ENCODE peak calls at places on chromosome 2, in ten cellular contexts. W is stimulated activated CD8-positive, alpha-beta memory T cell treated with anti-CD3 and anti-CD28 coated beads, Interleukin-15, amount 100 ng/mL, for 4 hours; G is nephron progenitor cell; R is lung; V is HTR-8/SVneo; X is dorsolateral prefrontal cortex; N is brain microvascular endothelial cell; E is sciatic nerve; D is skeletal muscle cell; Y is progenitor cell of endocrine pancreas. B is an unnamed sample.

GRCh38 chr2:31347788-31348187 is 66.8 kb downstream of the XDH start:
- DNase-seq in V (peak), R (no peak), N (peak), X (no peak), G (no peak), D (peak), W (no peak), Y (no peak), E (no peak), B (no peak)

GRCh38 chr2:56464066-56464465 is 280.3 kb downstream of the CCDC85A start:
- DNase-seq in X (no peak), V (no peak), N (no peak), D (no peak), G (no peak), W (no peak), Y (no peak), R (no peak), E (no peak), B (no peak)

GRCh38 chr2:218387369-218388194 is 5.5 kb downstream of the SLC11A1 start:
- DNase-seq in V (no peak), D (no peak), G (peak), E (peak), W (no peak), N (peak), R (peak), Y (no peak), X (no peak), B (peak)

GRCh38 chr2:236049981-236050380 is 118.2 kb downstream of the GBX2 start:
- DNase-seq in Y (no peak), X (no peak), R (no peak), D (no peak), V (no peak), N (no peak), W (no peak), E (no peak), G (no peak), B (no peak)

GRCh38 chr2:21467910-21468309 is 344.1 kb downstream of the TDRD15 start:
- DNase-seq in N (no peak), X (no peak), G (no peak), R (no peak), V (no peak), D (no peak), W (no peak), Y (no peak), E (no peak), B (no peak)

GRCh38 chr2:152019732-152020131 is 79.1 kb downstream of the CACNB4 start:
- DNase-seq in Y (no peak), R (no peak), N (no peak), W (no peak), G (no peak), E (no peak), X (no peak), D (no peak), V (no peak), B (no peak)

GRCh38 chr2:77552956-77553355 is 30.8 kb upstream of the LRRTM4 start:
- DNase-seq in X (no peak), E (no peak), W (no peak), D (no peak), N (no peak), G (peak), V (no peak), R (no peak), Y (no peak), B (no peak)

GRCh38 chr2:154133823-154134222 is 262.1 kb downstream of the GALNT13 start:
- DNase-seq in E (no peak), R (no peak), G (no peak), X (no peak), W (no peak), V (no peak), Y (no peak), D (peak), N (no peak), B (no peak)

GRCh38 chr2:9777081-9777480 is 66.2 kb upstream of the TAF1B start:
- DNase-seq in Y (no peak), N (no peak), G (no peak), X (no peak), V (no peak), R (no peak), E (no peak), D (no peak), W (no peak), B (no peak)

GRCh38 chr2:120661551-120661950 is 74.1 kb upstream of the GLI2 start:
- DNase-seq in V (no peak), N (no peak), D (no peak), R (no peak), E (peak), Y (no peak), W (no peak), G (peak), X (no peak), B (no peak)

GRCh38 chr2:28415010-28415409 is 22.4 kb downstream of the FOSL2 start:
- DNase-seq in R (no peak), Y (no peak), V (no peak), G (no peak), D (no peak), X (no peak), E (no peak), W (no peak), N (no peak), B (no peak)

GRCh38 chr2:220580113-220580512 is 952.7 kb downstream of the SLC4A3 start:
- DNase-seq in G (no peak), E (no peak), V (no peak), D (no peak), Y (no peak), W (no peak), X (no peak), R (no peak), N (no peak), B (no peak)